ENCODE peak calls at places on chromosomes 5 and 9, in eight cellular contexts. B is fibroblast of the aortic adventitia; K is C1 segment of cervical spinal cord; N is activated T-helper 1 cell treated with anti-CD3 and anti-CD28 coated beads, Interleukin-2, amount 50 U/mL, for 16 hours; E is chondrocyte; U is stimulated activated CD4-positive, alpha-beta T cell treated with anti-CD3 and anti-CD28 coated beads, Interleukin-15, amount 100 ng/mL, for 1 hour; M is left colon; L is cardiac fibroblast. Q is an unnamed sample.

GRCh38 chr9:18032636-18033035 is 441.3 kb upstream of the ADAMTSL1 start:
- DNase-seq in B (no peak), K (no peak), N (no peak), E (no peak), U (no peak), M (no peak), L (no peak), Q (no peak)

GRCh38 chr5:79488775-79489174 is 25.2 kb downstream of the HOMER1 start:
- DNase-seq in B (peak; percentile 78), K (no peak), N (no peak), E (no peak), U (no peak), M (no peak), L (peak; percentile 51), Q (no peak)

GRCh38 chr5:123344819-123345426 is 78.3 kb downstream of the CEP120 start:
- DNase-seq in B (peak; percentile 75), K (no peak), N (no peak), E (no peak), U (no peak), M (no peak), L (peak; percentile 64), Q (peak; percentile 52)

GRCh38 chr5:86623785-86624483 is 6.2 kb downstream of the COX7C start:
- DNase-seq in B (no peak), K (no peak), N (no peak), E (no peak), U (no peak), M (no peak), L (no peak), Q (no peak)

GRCh38 chr5:113359419-113359818 is 75.4 kb downstream of the TSSK1B start:
- DNase-seq in B (peak; percentile 86), K (no peak), N (no peak), E (no peak), U (no peak), M (no peak), L (no peak), Q (no peak)

GRCh38 chr9:131657031-131657377 is 82.9 kb downstream of the RAPGEF1 start:
- DNase-seq in B (no peak), K (no peak), N (no peak), E (no peak), U (no peak), M (no peak), L (no peak), Q (no peak)

GRCh38 chr5:176573564-176574296 is 24.6 kb downstream of the CDHR2 start:
- DNase-seq in B (peak; percentile 47), K (peak; percentile 31), N (peak; percentile 72), E (no peak), U (peak; percentile 70), M (peak; percentile 49), L (peak; percentile 57), Q (no peak)

GRCh38 chr5:36602711-36603321 is 3.6 kb upstream of the SLC1A3 start:
- DNase-seq in B (no peak), K (no peak), N (no peak), E (no peak), U (no peak), M (no peak), L (no peak), Q (no peak)

GRCh38 chr5:97172227-97172626 is 10.8 kb downstream of the RIOK2 start:
- DNase-seq in B (no peak), K (no peak), N (no peak), E (no peak), U (no peak), M (no peak), L (no peak), Q (no peak)

GRCh38 chr5:93956006-93956405 is 214.6 kb upstream of the POU5F2 start:
- DNase-seq in B (no peak), K (no peak), N (no peak), E (no peak), U (no peak), M (no peak), L (no peak), Q (no peak)

GRCh38 chr9:107425110-107426025 is 64.2 kb downstream of the KLF4 start:
- DNase-seq in B (peak; percentile 85), K (peak; percentile 39), N (peak; percentile 7), E (no peak), U (peak; percentile 43), M (peak; percentile 69), L (peak; percentile 63), Q (peak; percentile 77)

GRCh38 chr5:134175874-134176522 is 752 bp downstream of the SKP1 start:
- DNase-seq in B (peak; percentile 33), K (no peak), N (no peak), E (no peak), U (no peak), M (peak; percentile 39), L (peak; percentile 41), Q (no peak)

GRCh38 chr9:74821636-74822035 is 66.1 kb downstream of the TRPM6 start:
- DNase-seq in B (no peak), K (peak; percentile 19), N (no peak), E (no peak), U (no peak), M (no peak), L (no peak), Q (no peak)

GRCh38 chr5:134289509-134290113 is 63.7 kb upstream of the PPP2CA start:
- DNase-seq in B (peak; percentile 89), K (peak; percentile 1), N (no peak), E (no peak), U (no peak), M (peak; percentile 30), L (peak; percentile 92), Q (peak; percentile 76)

GRCh38 chr5:171323806-171324632 is 15.0 kb downstream of the TLX3 start:
- DNase-seq in B (no peak), K (no peak), N (no peak), E (no peak), U (no peak), M (no peak), L (no peak), Q (no peak)

GRCh38 chr5:11040345-11040744 is 279.3 kb upstream of the DAP start:
- DNase-seq in B (no peak), K (no peak), N (no peak), E (no peak), U (no peak), M (no peak), L (no peak), Q (no peak)

GRCh38 chr9:125896964-125897363 is 149.8 kb downstream of the PBX3 start:
- DNase-seq in B (no peak), K (no peak), N (no peak), E (no peak), U (no peak), M (no peak), L (no peak), Q (no peak)

GRCh38 chr9:85258823-85259370 is 482.9 kb downstream of the AGTPBP1 start:
- DNase-seq in B (peak; percentile 80), K (peak; percentile 21), N (no peak), E (no peak), U (no peak), M (peak; percentile 47), L (peak; percentile 24), Q (peak; percentile 53)

GRCh38 chr9:19223724-19224123 is 6.8 kb upstream of the DENND4C start:
- DNase-seq in B (no peak), K (no peak), N (no peak), E (no peak), U (no peak), M (no peak), L (no peak), Q (no peak)

GRCh38 chr9:133202688-133203453 is 6.2 kb downstream of the OBP2B start:
- DNase-seq in B (no peak), K (no peak), N (no peak), E (no peak), U (no peak), M (no peak), L (no peak), Q (no peak)

GRCh38 chr9:116382053-116382452 is 228.5 kb downstream of the PAPPA start:
- DNase-seq in B (no peak), K (no peak), N (no peak), E (no peak), U (no peak), M (no peak), L (no peak), Q (no peak)

GRCh38 chr5:23084815-23085214 is 231.7 kb upstream of the CDH12 start:
- DNase-seq in B (no peak), K (no peak), N (no peak), E (no peak), U (no peak), M (no peak), L (no peak), Q (no peak)

GRCh38 chr5:62457071-62457470 is 44.5 kb downstream of the IPO11 start:
- DNase-seq in B (peak; percentile 34), K (no peak), N (no peak), E (no peak), U (no peak), M (no peak), L (peak; percentile 45), Q (no peak)

GRCh38 chr5:34034497-34035327 is 8.3 kb downstream of the C1QTNF3 start:
- DNase-seq in B (no peak), K (no peak), N (no peak), E (no peak), U (no peak), M (no peak), L (no peak), Q (no peak)

GRCh38 chr5:136998864-136999263 is 500.3 kb downstream of the SPOCK1 start:
- DNase-seq in B (no peak), K (no peak), N (no peak), E (no peak), U (no peak), M (no peak), L (no peak), Q (no peak)

Q was measured in fibroblast of the conjunctiva.